ENCODE peak calls at places on chromosomes 16 and 17, in five cellular contexts. V is psoas muscle; E is activated CD8-positive, alpha-beta memory T cell treated with anti-CD3 and anti-CD28 coated beads for 4 hours; P is NCI-H1694; L is HuH-7.5. F is an unnamed sample.
A peak's percentile ranks its signal among the peaks of the same experiment; 100 is the strongest.

GRCh38 chr16:56615353-56615752 is 7.0 kb downstream of the MT2A start:
- DNase-seq in L (no peak), E (no peak), P (no peak), V (no peak), F (no peak)

GRCh38 chr17:79612468-79613194 is 1.8 kb upstream of the RBFOX3 start:
- DNase-seq in P (peak; percentile 93), V (no peak), L (peak; percentile 91), E (no peak), F (peak; percentile 37)

GRCh38 chr16:14473488-14473887 is 156.6 kb downstream of the PARN start:
- DNase-seq in L (no peak), E (no peak), V (no peak), P (no peak), F (no peak)

GRCh38 chr17:74157366-74157765 is 46.1 kb upstream of the RPL38 start:
- DNase-seq in V (no peak), L (no peak), P (no peak), E (no peak), F (no peak)

GRCh38 chr16:64450170-64450569 is 671.7 kb downstream of the CDH11 start:
- DNase-seq in E (no peak), P (no peak), V (no peak), L (no peak), F (no peak)

GRCh38 chr16:11743308-11744074 is 834 bp upstream of the TXNDC11 start:
- DNase-seq in V (peak; percentile 50), L (peak; percentile 49), E (no peak), P (no peak), F (peak; percentile 45)

GRCh38 chr16:21619765-21620462 is 20.5 kb downstream of the METTL9 start:
- DNase-seq in P (no peak), L (no peak), V (no peak), E (no peak), F (no peak)

GRCh38 chr16:68468849-68469248 is 20.5 kb upstream of the SMPD3 start:
- DNase-seq in P (no peak), L (no peak), V (no peak), E (no peak), F (no peak)

GRCh38 chr17:64387145-64387473 is 3.6 kb downstream of the PECAM1 start:
- DNase-seq in L (no peak), P (no peak), E (no peak), V (no peak), F (no peak)

GRCh38 chr17:60426596-60426995 is 4.3 kb downstream of the CHCT1 start:
- DNase-seq in V (no peak), E (no peak), P (no peak), L (no peak), F (no peak)